ENCODE peak calls at places on chromosomes 1 and 21, in six cellular contexts. J is stomach, G is sigmoid colon, Q is GM12878, P is suprapubic skin, S is K562. R is an unnamed sample.

GRCh38 chr1:109942434-109942833 is 31.8 kb downstream of the CSF1 start:
- DNase-seq in S (peak), G (no peak), Q (no peak), P (no peak), J (no peak), R (no peak)

GRCh38 chr1:43349594-43350306 is 9.0 kb upstream of the CDC20 start:
- DNase-seq in Q (no peak), P (no peak), S (no peak), J (no peak), G (peak), R (no peak)

GRCh38 chr1:183550915-183551314 is 39.3 kb downstream of the NCF2 start:
- DNase-seq in J (no peak), G (no peak), S (no peak), P (no peak), Q (no peak), R (no peak)

GRCh38 chr21:14243877-14244276 is 27.9 kb downstream of the RBM11 start:
- DNase-seq in P (no peak), Q (no peak), S (no peak), G (no peak), J (no peak), R (no peak)

GRCh38 chr1:245431706-245432105 is 276.9 kb downstream of the KIF26B start:
- DNase-seq in S (no peak), G (no peak), J (no peak), P (no peak), Q (no peak), R (no peak)

GRCh38 chr1:213281610-213282316 is 230.7 kb downstream of the RPS6KC1 start:
- DNase-seq in Q (no peak), P (no peak), G (no peak), S (no peak), J (no peak), R (no peak)

GRCh38 chr1:43440358-43440757 is 13.4 kb downstream of the HYI start:
- DNase-seq in S (no peak), P (no peak), G (no peak), Q (no peak), J (peak), R (peak)

GRCh38 chr1:159009704-159010361 is at the start of gene IFI16:
- DNase-seq in S (no peak), Q (peak), G (peak), P (no peak), J (no peak), R (peak)

GRCh38 chr21:46182548-46183336 is 1.5 kb downstream of the SPATC1L start:
- DNase-seq in P (peak), S (peak), Q (no peak), G (peak), J (no peak), R (no peak)

GRCh38 chr21:46515109-46515508 is 56.4 kb downstream of the DIP2A start:
- DNase-seq in J (peak), S (no peak), G (peak), P (no peak), Q (no peak), R (peak)

GRCh38 chr1:200342511-200343400 is 67.1 kb downstream of the ZNF281 start:
- DNase-seq in S (no peak), G (no peak), P (no peak), J (no peak), Q (no peak), R (no peak)

GRCh38 chr1:180343931-180344406 is 113.9 kb downstream of the LHX4 start:
- DNase-seq in J (peak), Q (peak), S (no peak), P (no peak), G (no peak), R (peak)

GRCh38 chr1:35655196-35655595 is 13.9 kb upstream of the PSMB2 start:
- DNase-seq in S (no peak), Q (no peak), P (no peak), J (no peak), G (no peak), R (no peak)

GRCh38 chr1:3551290-3551678 is 60.0 kb downstream of the MEGF6 start:
- DNase-seq in J (no peak), Q (no peak), G (no peak), P (no peak), S (no peak), R (no peak)

GRCh38 chr1:3552751-3553150 is 58.6 kb downstream of the MEGF6 start:
- DNase-seq in G (no peak), P (no peak), Q (no peak), J (no peak), S (no peak), R (no peak)

GRCh38 chr1:3553166-3553939 is 58.0 kb downstream of the MEGF6 start:
- DNase-seq in G (no peak), P (no peak), S (no peak), J (no peak), Q (no peak), R (no peak)

GRCh38 chr1:3551711-3552110 is 59.6 kb downstream of the MEGF6 start:
- DNase-seq in Q (no peak), P (no peak), G (no peak), S (no peak), J (no peak), R (no peak)

GRCh38 chr1:3552176-3552575 is 59.1 kb downstream of the MEGF6 start:
- DNase-seq in J (no peak), P (no peak), G (no peak), S (no peak), Q (no peak), R (no peak)
- TF ChIP-seq EP300 in J (no peak), P (no peak), G (no peak), S (no peak), Q (no peak), R (no peak)

GRCh38 chr1:67833595-67833926 is 294 bp upstream of the GNG12 start:
- DNase-seq in G (peak), S (no peak), Q (no peak), P (no peak), J (no peak), R (no peak)
- H3K4me3 ChIP-seq in G (peak), S (peak), Q (no peak), P (peak), J (peak), R (peak)

GRCh38 chr1:238647877-238648276 is 738.5 kb upstream of the CHRM3 start:
- DNase-seq in J (no peak), Q (no peak), P (no peak), G (no peak), S (no peak), R (no peak)
- TF ChIP-seq POLR2AphosphoS5 in J (no peak), Q (no peak), P (no peak), G (no peak), S (no peak), R (no peak)

DNA sequence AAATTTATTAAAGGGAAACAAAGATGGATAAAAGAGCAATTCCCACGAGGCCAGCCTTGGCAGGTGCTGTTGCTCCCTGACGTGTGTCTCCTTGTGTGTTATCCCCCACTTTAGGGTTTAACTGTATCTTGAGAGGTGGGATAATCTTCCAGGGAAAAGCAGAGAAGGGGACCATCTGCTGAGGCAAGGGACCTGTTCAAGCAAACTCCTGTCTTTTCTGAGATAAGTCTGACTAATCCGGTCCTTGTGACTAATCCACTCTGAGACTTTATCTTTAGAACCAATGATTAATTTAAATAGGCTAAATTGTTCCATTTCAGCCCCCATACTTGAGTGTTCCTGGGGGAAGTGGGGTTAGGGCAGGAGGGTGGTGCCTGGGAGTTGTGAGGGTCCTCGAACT is 163.6 kb downstream of the CAMTA1 start:
- DNase-seq in G (no peak), J (no peak), S (no peak), P (no peak), Q (no peak), R (no peak)
- TF ChIP-seq EP300 in G (no peak), J (no peak), S (no peak), P (no peak), Q (no peak), R (no peak)

GRCh38 chr21:22575165-22575584 is 1577.0 kb downstream of the NCAM2 start:
- DNase-seq in P (no peak), G (no peak), S (peak), Q (no peak), J (no peak), R (no peak)
- H3K4me3 ChIP-seq in P (no peak), G (no peak), S (no peak), Q (no peak), J (no peak), R (no peak)

GRCh38 chr1:225883616-225884265 is 1.6 kb upstream of the TMEM63A start:
- DNase-seq in G (no peak), J (no peak), Q (no peak), S (peak), P (no peak), R (peak)

GRCh38 chr1:225880636-225881035 is 1.5 kb downstream of the TMEM63A start:
- DNase-seq in J (no peak), S (no peak), Q (no peak), G (no peak), P (no peak), R (no peak)

GRCh38 chr1:225881081-225882007 is 836 bp downstream of the TMEM63A start:
- DNase-seq in S (peak), G (peak), J (peak), P (peak), Q (no peak), R (peak)

GRCh38 chr1:225882699-225883615 is 777 bp upstream of the TMEM63A start:
- DNase-seq in S (peak), G (peak), Q (no peak), P (peak), J (peak), R (peak)

DNA sequence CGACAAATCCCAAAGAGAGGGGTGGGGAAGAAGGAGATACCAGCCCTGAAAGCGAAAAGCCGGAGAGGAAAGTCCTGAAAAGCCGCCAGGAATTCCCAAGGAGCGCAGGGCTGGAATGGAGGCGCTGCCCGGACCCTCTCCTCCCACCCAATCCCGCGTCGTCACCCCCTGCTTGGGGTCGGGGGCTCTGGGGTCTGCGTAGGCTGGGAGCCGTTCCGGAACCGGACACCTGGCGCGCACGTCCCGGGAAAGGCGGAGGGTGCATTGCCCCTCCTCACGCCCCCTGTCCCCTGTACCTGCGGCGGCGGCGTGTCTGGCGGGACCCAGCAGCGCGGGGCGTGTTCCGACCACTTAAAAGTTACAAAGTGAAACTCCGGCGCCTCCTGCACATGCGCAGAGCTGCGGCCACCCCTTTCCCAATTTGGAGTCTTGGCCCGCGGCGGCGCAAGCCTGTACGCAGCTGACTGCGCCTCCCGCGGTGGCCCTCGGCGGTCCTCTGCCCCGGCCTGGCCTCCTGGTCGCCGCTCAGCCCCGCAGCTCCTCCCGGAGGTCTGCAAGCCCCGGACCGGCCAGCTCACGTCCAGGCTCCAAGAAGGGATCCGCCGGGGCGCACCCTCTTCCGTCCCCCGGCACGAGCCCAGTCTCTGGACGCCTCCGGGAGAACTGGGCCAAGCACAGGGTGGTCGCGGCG is at the start of gene TMEM63A:
- DNase-seq in G (peak), Q (peak), P (peak), S (peak), J (peak), R (peak)
- TF ChIP-seq POLR2AphosphoS5 in G (peak), Q (no peak), P (peak), S (peak), J (peak), R (peak)

GRCh38 chr1:113453771-113454083 is 63.4 kb downstream of the MAGI3 start:
- DNase-seq in S (no peak), G (no peak), J (no peak), Q (no peak), P (no peak), R (no peak)

GRCh38 chr1:113452921-113453770 is 62.8 kb downstream of the MAGI3 start:
- DNase-seq in J (peak), G (no peak), P (no peak), S (peak), Q (no peak), R (peak)

GRCh38 chr1:113459279-113459678 is 69.0 kb downstream of the MAGI3 start:
- DNase-seq in Q (no peak), S (no peak), G (no peak), P (no peak), J (no peak), R (no peak)

GRCh38 chr1:113455374-113455773 is 65.1 kb downstream of the MAGI3 start:
- DNase-seq in P (no peak), G (no peak), J (no peak), S (no peak), Q (no peak), R (no peak)

DNA sequence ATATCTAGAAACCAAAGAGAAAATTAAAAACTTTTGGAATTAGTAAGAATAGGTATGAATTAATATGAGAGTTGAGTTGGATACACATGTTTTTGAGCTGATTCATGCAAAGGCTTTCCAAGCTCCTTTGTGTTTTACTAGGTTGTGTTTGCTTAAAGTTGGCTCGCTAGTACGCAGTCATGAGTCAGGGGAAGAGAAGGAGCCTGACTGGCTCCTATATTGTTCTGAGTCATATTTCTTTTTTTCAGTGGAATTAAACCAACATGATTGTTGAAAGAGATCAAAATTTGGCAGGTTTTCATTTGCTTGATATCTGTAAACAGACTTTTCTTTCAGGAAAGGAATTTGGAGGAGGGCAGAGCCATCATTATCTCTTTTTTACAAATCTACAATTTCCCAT is 66.7 kb downstream of the MAGI3 start:
- DNase-seq in G (peak), S (no peak), P (no peak), Q (no peak), J (peak), R (no peak)
- TF ChIP-seq EP300 in G (no peak), S (no peak), P (no peak), Q (no peak), J (no peak), R (no peak)

GRCh38 chr1:235357485-235358378 is 9.5 kb upstream of the TBCE start:
- DNase-seq in G (no peak), J (no peak), P (no peak), S (no peak), Q (no peak), R (peak)
- H3K4me3 ChIP-seq in G (no peak), J (no peak), P (no peak), S (no peak), Q (no peak), R (no peak)

DNA sequence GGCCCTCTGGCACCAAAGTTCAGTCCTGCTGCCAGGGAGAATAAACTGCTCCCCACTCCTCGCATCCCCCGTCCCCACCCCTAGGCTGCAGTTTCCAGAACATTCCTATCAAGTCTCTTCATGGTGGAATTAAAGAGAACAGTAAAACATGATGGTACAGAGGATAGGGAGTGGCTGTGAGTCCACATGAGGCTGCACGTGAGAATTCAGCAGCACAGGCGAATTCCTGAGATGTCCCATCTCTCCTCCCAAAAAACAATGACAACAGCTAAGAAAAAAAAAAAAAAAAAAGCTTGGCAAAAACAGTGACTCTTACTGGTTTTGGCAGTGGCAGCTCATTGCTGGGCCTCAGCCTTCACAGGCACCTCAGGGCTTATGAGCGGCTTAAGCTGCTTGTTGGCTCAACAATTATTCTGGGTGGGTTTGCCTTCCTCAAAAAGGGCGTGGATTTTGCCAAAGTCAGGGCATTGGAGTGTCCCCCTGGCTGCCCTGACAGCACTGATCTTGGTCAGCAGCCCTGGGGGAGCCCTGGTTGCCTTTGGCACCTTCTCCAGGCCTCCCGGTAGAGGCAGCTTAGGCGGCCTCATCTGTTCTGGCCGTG is 5.7 kb upstream of the IFFO2 start:
- DNase-seq in J (no peak), G (peak), P (no peak), Q (no peak), S (no peak), R (peak)
- TF ChIP-seq POLR2AphosphoS5 in J (no peak), G (no peak), P (peak), Q (no peak), S (no peak), R (no peak)